ENCODE peak calls at places on chromosomes 12 and 14, in four cellular contexts. E, L, H and M are unnamed samples.

GRCh38 chr12:62846506-62846905 is 88.4 kb downstream of the PPM1H start:
- DNase-seq in E (no peak), L (no peak), H (no peak), M (no peak)

GRCh38 chr12:25972783-25973182 is 14.3 kb downstream of the RASSF8 start:
- DNase-seq in E (no peak), L (no peak), H (no peak), M (no peak)

GRCh38 chr12:120534703-120535655 is 823 bp downstream of the RNF10 start:
- DNase-seq in E (no peak), L (peak), H (no peak), M (peak)

GRCh38 chr12:118330421-118331018 is 42.2 kb downstream of the TAOK3 start:
- DNase-seq in E (no peak), L (peak), H (no peak), M (no peak)

GRCh38 chr12:65443038-65443437 is 164.6 kb downstream of the MSRB3 start:
- DNase-seq in E (no peak), L (no peak), H (no peak), M (no peak)

GRCh38 chr12:52667509-52667908 is 12.7 kb downstream of the KRT1 start:
- DNase-seq in E (no peak), L (no peak), H (no peak), M (peak)

GRCh38 chr14:79337761-79338160 is 873.5 kb downstream of the DIO2 start:
- DNase-seq in E (no peak), L (no peak), H (no peak), M (no peak)

GRCh38 chr12:75508159-75508558 is 3.2 kb downstream of the KRR1 start:
- DNase-seq in E (no peak), L (no peak), H (no peak), M (no peak)

GRCh38 chr14:99971087-99971928 is 93.9 kb upstream of the EVL start:
- DNase-seq in E (no peak), L (peak), H (peak), M (peak)

GRCh38 chr12:2566161-2566560 is 228.6 kb upstream of the FKBP4 start:
- DNase-seq in E (no peak), L (no peak), H (no peak), M (no peak)

GRCh38 chr14:31224808-31225207 is 17.2 kb upstream of the HECTD1 start:
- DNase-seq in E (no peak), L (no peak), H (no peak), M (no peak)

GRCh38 chr12:132178801-132179401 is 34.6 kb downstream of the NOC4L start:
- DNase-seq in E (no peak), L (no peak), H (no peak), M (peak)

GRCh38 chr14:37170237-37170636 is 2.2 kb downstream of the SLC25A21 start:
- DNase-seq in E (no peak), L (no peak), H (no peak), M (no peak)

GRCh38 chr12:27682534-27682933 is 13.7 kb upstream of the REP15 start:
- DNase-seq in E (no peak), L (no peak), H (no peak), M (no peak)

GRCh38 chr14:60758875-60759274 is 24.3 kb downstream of the MNAT1 start:
- DNase-seq in E (no peak), L (no peak), H (no peak), M (no peak)

GRCh38 chr12:23354800-23355199 is 594.7 kb downstream of the SOX5 start:
- DNase-seq in E (no peak), L (no peak), H (no peak), M (no peak)

GRCh38 chr12:64691227-64691792 is 67.9 kb downstream of the GNS start:
- DNase-seq in E (no peak), L (no peak), H (no peak), M (no peak)

GRCh38 chr12:52258335-52258901 is 16.0 kb upstream of the KRT86 start:
- DNase-seq in E (no peak), L (peak), H (no peak), M (no peak)

GRCh38 chr12:14261096-14261495 is 104.4 kb upstream of the ATF7IP start:
- DNase-seq in E (no peak), L (no peak), H (no peak), M (no peak)

GRCh38 chr12:28014196-28014595 is 41.7 kb upstream of the PTHLH start:
- DNase-seq in E (no peak), L (no peak), H (peak), M (no peak)

GRCh38 chr14:93745603-93746273 is 42.5 kb downstream of the PRIMA1 start:
- DNase-seq in E (no peak), L (peak), H (no peak), M (no peak)

GRCh38 chr14:93747560-93747959 is 40.7 kb downstream of the PRIMA1 start:
- DNase-seq in E (no peak), L (no peak), H (no peak), M (no peak)

GRCh38 chr14:93749081-93749430 is 39.2 kb downstream of the PRIMA1 start:
- DNase-seq in E (no peak), L (no peak), H (no peak), M (no peak)

GRCh38 chr14:93748208-93749080 is 39.8 kb downstream of the PRIMA1 start:
- DNase-seq in E (no peak), L (peak), H (peak), M (no peak)

GRCh38 chr14:93747102-93747501 is 41.2 kb downstream of the PRIMA1 start:
- DNase-seq in E (no peak), L (no peak), H (no peak), M (no peak)
- TF ChIP-seq PBX3 in E (no peak), L (no peak), H (no peak), M (no peak)

DNA sequence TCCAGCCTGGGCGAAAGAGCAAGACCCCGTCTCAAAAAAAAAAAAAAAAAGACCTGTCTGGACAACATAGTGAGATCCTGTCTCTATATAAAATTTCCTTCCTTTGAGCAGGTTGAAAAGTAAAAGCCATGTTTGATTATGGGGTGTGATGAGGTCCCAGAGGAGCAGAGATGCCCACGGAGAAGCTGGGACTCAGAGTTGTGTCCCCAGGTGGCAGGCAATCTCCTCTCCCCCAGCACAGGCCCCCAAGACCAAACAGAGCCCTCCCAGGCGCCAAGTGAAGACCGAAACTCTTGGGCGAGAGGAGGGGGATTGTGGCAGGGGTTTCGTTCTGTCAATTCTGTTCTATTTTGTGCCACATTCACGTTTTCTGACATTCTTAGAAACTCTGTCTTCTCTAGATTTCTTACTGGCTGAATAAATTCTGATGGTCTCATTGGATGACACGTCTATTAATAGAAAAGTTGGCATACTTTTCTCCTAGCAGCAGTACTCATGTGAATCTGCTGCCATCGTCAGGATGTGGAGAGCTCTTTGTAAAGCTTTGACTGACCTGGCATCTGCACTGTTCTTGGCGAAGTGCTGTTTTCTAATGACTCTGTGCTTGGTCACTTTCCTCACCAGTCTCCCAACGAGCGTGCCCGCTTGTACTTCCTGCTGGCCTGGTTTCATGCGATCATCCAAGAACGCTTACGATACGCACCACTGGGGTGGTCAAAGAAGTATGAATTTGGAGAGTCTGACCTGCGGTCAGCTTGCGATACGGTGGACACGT is 43.4 kb downstream of the HSP90AA1 start:
- DNase-seq in E (no peak), L (no peak), H (no peak), M (no peak)
- TF ChIP-seq SMC3 in E (no peak), L (no peak), H (no peak), M (no peak)

GRCh38 chr12:42729532-42729895 is 140.0 kb upstream of the PRICKLE1 start:
- DNase-seq in E (no peak), L (no peak), H (no peak), M (no peak)
- TF ChIP-seq PBX3 in E (no peak), L (no peak), H (no peak), M (no peak)

GRCh38 chr14:75340921-75341320 is 62.3 kb downstream of the FOS start:
- DNase-seq in E (no peak), L (no peak), H (no peak), M (no peak)
- TF ChIP-seq SMC3 in E (no peak), L (no peak), H (no peak), M (no peak)

GRCh38 chr12:78585132-78585531 is 279.4 kb upstream of the SYT1 start:
- DNase-seq in E (no peak), L (no peak), H (no peak), M (no peak)

GRCh38 chr12:78584695-78585094 is 279.9 kb upstream of the SYT1 start:
- DNase-seq in E (no peak), L (no peak), H (peak), M (peak)

GRCh38 chr12:78580296-78580695 is 284.3 kb upstream of the SYT1 start:
- DNase-seq in E (no peak), L (no peak), H (no peak), M (no peak)
- TF ChIP-seq PBX3 in E (no peak), L (no peak), H (no peak), M (no peak)

DNA sequence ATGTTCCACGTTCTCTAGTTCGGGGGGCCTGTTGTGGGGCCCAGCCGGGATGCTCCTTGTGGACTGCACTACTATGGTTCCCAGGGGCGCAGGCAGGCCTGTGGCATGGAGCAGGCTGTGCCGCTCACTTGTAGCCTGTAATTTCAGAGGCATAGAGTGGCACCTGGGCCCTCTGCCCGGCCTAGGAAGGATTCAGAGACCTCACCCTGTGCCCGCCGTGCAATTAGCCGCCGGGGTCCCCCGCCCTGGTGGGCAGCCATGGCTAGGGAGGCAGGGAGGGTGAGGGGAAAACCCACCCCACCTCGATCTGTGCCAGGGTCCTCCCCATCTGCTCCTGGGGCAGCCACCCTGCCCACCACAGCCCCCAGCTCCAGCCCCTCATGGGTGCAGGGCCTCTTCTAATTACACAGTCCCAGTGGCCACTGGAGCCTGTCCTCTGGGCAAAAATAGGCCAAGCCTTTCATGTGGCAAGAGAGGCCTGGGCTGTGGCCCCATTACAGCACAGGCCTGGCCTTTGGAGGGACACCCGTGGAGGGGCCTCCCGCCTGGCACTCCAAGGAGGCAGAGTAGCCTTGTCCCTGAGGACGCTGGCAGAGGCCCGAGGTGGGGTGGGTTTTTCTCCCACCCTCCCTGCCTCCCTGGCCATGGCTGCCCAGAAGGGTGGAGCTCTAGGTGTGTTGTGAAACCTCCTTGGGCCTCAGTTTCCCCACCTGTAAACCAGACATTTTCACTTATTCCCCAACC is 5.2 kb upstream of the TMEM119 start:
- DNase-seq in E (no peak), L (no peak), H (no peak), M (no peak)
- TF ChIP-seq SMC3 in E (no peak), L (no peak), H (no peak), M (no peak)